ENCODE peak calls at places on chromosomes 6 and 20, in five cellular contexts. One of them, this sample, is unnamed.
A peak's percentile ranks its signal among the peaks of the same experiment; 100 is the strongest.

GRCh38 chr6:33799714-33800113 is 4.1 kb downstream of the MLN start:
- DNase-seq in transverse colon: no peak
- DNase-seq in mesenchymal stem cell: no peak
- DNase-seq in RWPE1: no peak
- DNase-seq in kidney: peak; percentile 57
- DNase-seq in this sample: no peak

GRCh38 chr6:138161434-138162103 is at the start of gene ARFGEF3:
- DNase-seq in transverse colon: peak; percentile 69
- DNase-seq in mesenchymal stem cell: peak; percentile 35
- DNase-seq in RWPE1: peak; percentile 75
- DNase-seq in kidney: peak; percentile 86
- DNase-seq in this sample: peak; percentile 72

GRCh38 chr6:125587624-125588023 is 161.8 kb upstream of the HEY2 start:
- DNase-seq in transverse colon: no peak
- DNase-seq in mesenchymal stem cell: no peak
- DNase-seq in RWPE1: no peak
- DNase-seq in kidney: no peak
- DNase-seq in this sample: no peak

GRCh38 chr6:163147988-163148387 is 266.5 kb upstream of the QKI start:
- DNase-seq in transverse colon: no peak
- DNase-seq in mesenchymal stem cell: no peak
- DNase-seq in RWPE1: no peak
- DNase-seq in kidney: no peak
- DNase-seq in this sample: no peak

GRCh38 chr6:45187841-45188240 is 140.3 kb upstream of the RUNX2 start:
- DNase-seq in transverse colon: no peak
- DNase-seq in mesenchymal stem cell: peak; percentile 18
- DNase-seq in RWPE1: peak; percentile 60
- DNase-seq in kidney: no peak
- DNase-seq in this sample: no peak

GRCh38 chr20:39072132-39072531 is 110.0 kb downstream of the DHX35 start:
- DNase-seq in transverse colon: no peak
- DNase-seq in mesenchymal stem cell: no peak
- DNase-seq in RWPE1: no peak
- DNase-seq in kidney: no peak
- DNase-seq in this sample: no peak

GRCh38 chr20:8454137-8454712 is 322.2 kb downstream of the PLCB1 start:
- DNase-seq in transverse colon: no peak
- DNase-seq in mesenchymal stem cell: peak; percentile 88
- DNase-seq in RWPE1: peak; percentile 55
- DNase-seq in kidney: no peak
- DNase-seq in this sample: no peak

GRCh38 chr6:112912351-112913101 is 565.4 kb downstream of the RFPL4B start:
- DNase-seq in transverse colon: no peak
- DNase-seq in mesenchymal stem cell: peak; percentile 13
- DNase-seq in RWPE1: no peak
- DNase-seq in kidney: no peak
- DNase-seq in this sample: no peak

GRCh38 chr20:17712708-17713107 is 12.9 kb downstream of the BANF2 start:
- DNase-seq in transverse colon: no peak
- DNase-seq in mesenchymal stem cell: peak; percentile 44
- DNase-seq in RWPE1: no peak
- DNase-seq in kidney: no peak
- DNase-seq in this sample: no peak

GRCh38 chr6:37244430-37245310 is 12.9 kb upstream of the TBC1D22B start:
- DNase-seq in transverse colon: peak; percentile 57
- DNase-seq in mesenchymal stem cell: peak; percentile 100
- DNase-seq in RWPE1: peak; percentile 80
- DNase-seq in kidney: peak; percentile 90
- DNase-seq in this sample: peak; percentile 32

GRCh38 chr6:15329154-15329781 is 83.4 kb downstream of the JARID2 start:
- DNase-seq in transverse colon: no peak
- DNase-seq in mesenchymal stem cell: peak; percentile 91
- DNase-seq in RWPE1: peak; percentile 73
- DNase-seq in kidney: no peak
- DNase-seq in this sample: no peak

GRCh38 chr6:142771162-142771561 is 173.8 kb downstream of the HIVEP2 start:
- DNase-seq in transverse colon: no peak
- DNase-seq in mesenchymal stem cell: no peak
- DNase-seq in RWPE1: no peak
- DNase-seq in kidney: no peak
- DNase-seq in this sample: no peak

GRCh38 chr20:63810730-63811490 is 20.2 kb downstream of the ZBTB46 start:
- DNase-seq in transverse colon: no peak
- DNase-seq in mesenchymal stem cell: no peak
- DNase-seq in RWPE1: no peak
- DNase-seq in kidney: no peak
- DNase-seq in this sample: no peak

GRCh38 chr6:167113047-167113446 is 9.8 kb upstream of the CCR6 start:
- DNase-seq in transverse colon: no peak
- DNase-seq in mesenchymal stem cell: no peak
- DNase-seq in RWPE1: no peak
- DNase-seq in kidney: no peak
- DNase-seq in this sample: no peak

GRCh38 chr20:48339147-48339985 is 488.4 kb downstream of the PREX1 start:
- DNase-seq in transverse colon: peak; percentile 22
- DNase-seq in mesenchymal stem cell: peak; percentile 22
- DNase-seq in RWPE1: peak; percentile 85
- DNase-seq in kidney: no peak
- DNase-seq in this sample: no peak

GRCh38 chr20:56801991-56802740 is 173.1 kb downstream of the TFAP2C start:
- DNase-seq in transverse colon: no peak
- DNase-seq in mesenchymal stem cell: no peak
- DNase-seq in RWPE1: no peak
- DNase-seq in kidney: no peak
- DNase-seq in this sample: no peak

GRCh38 chr20:44209691-44210421 is 715 bp downstream of the OSER1 start:
- DNase-seq in transverse colon: no peak
- DNase-seq in mesenchymal stem cell: peak; percentile 64
- DNase-seq in RWPE1: no peak
- DNase-seq in kidney: no peak
- DNase-seq in this sample: peak; percentile 62

GRCh38 chr6:65045801-65046200 is 661.2 kb downstream of the EYS start:
- DNase-seq in transverse colon: no peak
- DNase-seq in mesenchymal stem cell: no peak
- DNase-seq in RWPE1: no peak
- DNase-seq in kidney: no peak
- DNase-seq in this sample: no peak

GRCh38 chr6:43171284-43172126 is 436 bp downstream of the SRF start:
- DNase-seq in transverse colon: peak; percentile 22
- DNase-seq in mesenchymal stem cell: no peak
- DNase-seq in RWPE1: no peak
- DNase-seq in kidney: peak; percentile 85
- DNase-seq in this sample: peak; percentile 12

GRCh38 chr6:37239511-37239910 is 18.1 kb upstream of the TBC1D22B start:
- DNase-seq in transverse colon: no peak
- DNase-seq in mesenchymal stem cell: no peak
- DNase-seq in RWPE1: no peak
- DNase-seq in kidney: no peak
- DNase-seq in this sample: no peak

GRCh38 chr6:137451926-137452325 is 42.3 kb downstream of the OLIG3 start:
- DNase-seq in transverse colon: no peak
- DNase-seq in mesenchymal stem cell: no peak
- DNase-seq in RWPE1: no peak
- DNase-seq in kidney: no peak
- DNase-seq in this sample: no peak

GRCh38 chr6:79463721-79464120 is 73.5 kb downstream of the LCA5 start:
- DNase-seq in transverse colon: no peak
- DNase-seq in mesenchymal stem cell: no peak
- DNase-seq in RWPE1: peak; percentile 69
- DNase-seq in kidney: no peak
- DNase-seq in this sample: peak; percentile 59

GRCh38 chr6:44043479-44044153 is 83.6 kb downstream of the MRPL14 start:
- DNase-seq in transverse colon: no peak
- DNase-seq in mesenchymal stem cell: no peak
- DNase-seq in RWPE1: no peak
- DNase-seq in kidney: peak; percentile 48
- DNase-seq in this sample: no peak

GRCh38 chr6:100229512-100229911 is 235.2 kb downstream of the SIM1 start:
- DNase-seq in transverse colon: no peak
- DNase-seq in mesenchymal stem cell: no peak
- DNase-seq in RWPE1: no peak
- DNase-seq in kidney: no peak
- DNase-seq in this sample: no peak

GRCh38 chr6:136440187-136440582 is 110.0 kb downstream of the MAP7 start:
- DNase-seq in transverse colon: no peak
- DNase-seq in mesenchymal stem cell: no peak
- DNase-seq in RWPE1: peak; percentile 19
- DNase-seq in kidney: no peak
- DNase-seq in this sample: no peak

GRCh38 chr6:169269180-169270076 is 15.8 kb upstream of the THBS2 start:
- DNase-seq in transverse colon: peak; percentile 23
- DNase-seq in mesenchymal stem cell: no peak
- DNase-seq in RWPE1: peak; percentile 68
- DNase-seq in kidney: no peak
- DNase-seq in this sample: no peak

This sample was measured in small intestine.